ENCODE peak calls at places on chromosomes 16 and 17, in seven cellular contexts. V is Calu3; Y is activated CD8-positive, alpha-beta memory T cell treated with anti-CD3 and anti-CD28 coated beads for 4 hours; N is thoracic aorta; H is Panc1; O is pancreas; D is HT-29. Q is an unnamed sample.

GRCh38 chr16:89115216-89115949 is 21.7 kb downstream of the ACSF3 start:
- DNase-seq in V (no peak), Y (peak), N (no peak), H (no peak), O (no peak), D (no peak), Q (peak)

GRCh38 chr16:78275420-78275819 is 176.0 kb downstream of the WWOX start:
- DNase-seq in V (no peak), Y (no peak), N (no peak), H (no peak), O (no peak), D (no peak), Q (no peak)

GRCh38 chr17:14019186-14019956 is 49.9 kb upstream of the COX10 start:
- DNase-seq in V (no peak), Y (no peak), N (no peak), H (no peak), O (no peak), D (no peak), Q (no peak)

GRCh38 chr16:20792216-20792615 is 14.1 kb downstream of the ERI2 start:
- DNase-seq in V (no peak), Y (no peak), N (no peak), H (no peak), O (no peak), D (no peak), Q (no peak)

GRCh38 chr17:40888321-40888720 is 3.3 kb upstream of the KRT20 start:
- DNase-seq in V (no peak), Y (no peak), N (no peak), H (no peak), O (no peak), D (peak), Q (no peak)

GRCh38 chr17:62916684-62917571 is 49.1 kb upstream of the TANC2 start:
- DNase-seq in V (no peak), Y (no peak), N (no peak), H (no peak), O (no peak), D (no peak), Q (no peak)

GRCh38 chr16:76278976-76279375 is 1.8 kb downstream of the CNTNAP4 start:
- DNase-seq in V (no peak), Y (no peak), N (no peak), H (peak), O (no peak), D (peak), Q (no peak)

GRCh38 chr16:86869288-86870022 is 291.1 kb downstream of the FOXL1 start:
- DNase-seq in V (no peak), Y (no peak), N (no peak), H (no peak), O (no peak), D (no peak), Q (no peak)

GRCh38 chr16:84572096-84572495 is 45.8 kb downstream of the COTL1 start:
- DNase-seq in V (no peak), Y (no peak), N (no peak), H (no peak), O (no peak), D (no peak), Q (no peak)

GRCh38 chr16:23060458-23061320 is 88.6 kb downstream of the USP31 start:
- DNase-seq in V (peak), Y (peak), N (peak), H (peak), O (peak), D (peak), Q (no peak)

GRCh38 chr17:7798839-7799238 is 35.2 kb upstream of the KDM6B start:
- DNase-seq in V (no peak), Y (no peak), N (no peak), H (no peak), O (no peak), D (no peak), Q (no peak)

GRCh38 chr17:28347261-28347891 is 10.0 kb downstream of the POLDIP2 start:
- DNase-seq in V (peak), Y (no peak), N (no peak), H (no peak), O (peak), D (no peak), Q (no peak)

GRCh38 chr16:10162981-10163380 is 19.2 kb downstream of the GRIN2A start:
- DNase-seq in V (no peak), Y (no peak), N (no peak), H (no peak), O (no peak), D (no peak), Q (no peak)

GRCh38 chr17:5225668-5226457 is 8.8 kb downstream of the SCIMP start:
- DNase-seq in V (no peak), Y (no peak), N (no peak), H (no peak), O (no peak), D (no peak), Q (no peak)

GRCh38 chr16:57762365-57763289 is 27.1 kb downstream of the KATNB1 start:
- DNase-seq in V (no peak), Y (no peak), N (no peak), H (no peak), O (no peak), D (no peak), Q (no peak)

GRCh38 chr16:15592324-15592723 is 50.6 kb downstream of the MARF1 start:
- DNase-seq in V (peak), Y (no peak), N (no peak), H (no peak), O (no peak), D (peak), Q (no peak)

GRCh38 chr16:70252355-70252988 is 732 bp upstream of the EXOSC6 start:
- DNase-seq in V (peak), Y (no peak), N (no peak), H (no peak), O (no peak), D (peak), Q (no peak)

GRCh38 chr17:77209330-77209748 is 68.6 kb downstream of the SEC14L1 start:
- DNase-seq in V (no peak), Y (no peak), N (no peak), H (no peak), O (no peak), D (no peak), Q (no peak)

GRCh38 chr17:10631048-10631700 is 25.9 kb downstream of the MYH3 start:
- DNase-seq in V (peak), Y (no peak), N (no peak), H (no peak), O (no peak), D (no peak), Q (no peak)

GRCh38 chr16:11707679-11708197 is 34.9 kb downstream of the TXNDC11 start:
- DNase-seq in V (no peak), Y (no peak), N (no peak), H (no peak), O (no peak), D (no peak), Q (no peak)